ENCODE peak calls at places on chromosome 14, in nine cellular contexts. J is right lobe of liver, I is HCT116, Y is uterus, F is lower leg skin, S is A549, D is breast epithelium, H is sigmoid colon, K is endothelial cell of umbilical vein. E is an unnamed sample.

GRCh38 chr14:69532561-69533335 is 41.9 kb downstream of the CCDC177 start:
- DNase-seq in F (no peak), Y (no peak), H (no peak), D (no peak), J (no peak), S (no peak), I (no peak), K (no peak), E (peak)

GRCh38 chr14:52706286-52706685 is 714 bp upstream of the PSMC6 start:
- DNase-seq in H (no peak), K (peak), F (no peak), S (no peak), Y (no peak), J (no peak), I (no peak), D (no peak), E (peak)

GRCh38 chr14:96053600-96054381 is 14.6 kb downstream of the C14orf132 start:
- DNase-seq in K (no peak), S (no peak), H (peak), J (no peak), D (no peak), Y (peak), F (peak), I (no peak), E (no peak)

GRCh38 chr14:81464253-81465001 is 64.3 kb upstream of the STON2 start:
- DNase-seq in S (peak), I (peak), H (no peak), Y (no peak), F (peak), J (no peak), D (no peak), K (peak), E (peak)

GRCh38 chr14:51087024-51087423 is 7.9 kb downstream of the TRIM9 start:
- DNase-seq in F (no peak), D (no peak), I (peak), J (no peak), S (peak), K (no peak), H (peak), Y (no peak), E (peak)

GRCh38 chr14:22622220-22622619 is 21.9 kb downstream of the OR6J1 start:
- DNase-seq in I (no peak), F (no peak), Y (no peak), J (no peak), K (no peak), S (no peak), D (no peak), H (no peak), E (no peak)

GRCh38 chr14:88323520-88324199 is 591 bp upstream of the KCNK10 start:
- DNase-seq in H (no peak), I (no peak), Y (no peak), D (no peak), K (no peak), S (no peak), F (no peak), J (no peak), E (no peak)

GRCh38 chr14:53126705-53127104 is 26.4 kb downstream of the DDHD1 start:
- DNase-seq in F (no peak), K (no peak), H (no peak), J (no peak), S (no peak), I (no peak), D (no peak), Y (no peak), E (no peak)

GRCh38 chr14:77989441-77989891 is 180.7 kb upstream of the NRXN3 start:
- DNase-seq in F (no peak), Y (no peak), I (no peak), S (no peak), D (no peak), J (no peak), K (no peak), H (no peak), E (no peak)

GRCh38 chr14:33469898-33470297 is 481.0 kb downstream of the EGLN3 start:
- DNase-seq in D (no peak), K (no peak), I (no peak), S (no peak), H (no peak), Y (no peak), F (no peak), J (no peak), E (no peak)

GRCh38 chr14:53630336-53630735 is 326.3 kb downstream of the BMP4 start:
- DNase-seq in J (no peak), S (no peak), I (no peak), F (no peak), K (peak), H (no peak), Y (no peak), D (no peak), E (no peak)

GRCh38 chr14:61153436-61153835 is 127.7 kb downstream of the TMEM30B start:
- DNase-seq in S (no peak), Y (no peak), H (no peak), F (no peak), J (no peak), K (no peak), D (no peak), I (no peak), E (no peak)

GRCh38 chr14:102087762-102088011 is 843 bp upstream of the HSP90AA1 start:
- DNase-seq in Y (no peak), H (no peak), S (no peak), I (no peak), D (no peak), K (no peak), F (no peak), J (no peak), E (no peak)

GRCh38 chr14:71711619-71712018 is 220.6 kb upstream of the RGS6 start:
- DNase-seq in K (peak), F (no peak), J (no peak), H (no peak), S (no peak), I (no peak), D (no peak), Y (no peak), E (no peak)

GRCh38 chr14:52268191-52269061 is 928 bp downstream of the PTGDR start:
- DNase-seq in Y (peak), I (no peak), K (no peak), F (no peak), H (no peak), S (no peak), J (no peak), D (no peak), E (no peak)

GRCh38 chr14:93997082-93997481 is at the start of gene CCDC197:
- DNase-seq in H (no peak), F (no peak), S (no peak), J (no peak), I (no peak), K (no peak), Y (no peak), D (no peak), E (no peak)

GRCh38 chr14:94116701-94117100 is 6.2 kb downstream of the IFI27 start:
- DNase-seq in Y (no peak), K (no peak), H (peak), D (no peak), I (no peak), F (no peak), J (no peak), S (no peak), E (no peak)

GRCh38 chr14:21723431-21724045 is 49.9 kb upstream of the OR4E1 start:
- DNase-seq in I (peak), Y (no peak), J (no peak), K (no peak), D (no peak), S (peak), H (no peak), F (no peak), E (peak)

GRCh38 chr14:90500665-90501370 is 104.0 kb downstream of the CALM1 start:
- DNase-seq in Y (no peak), S (no peak), K (no peak), I (no peak), F (no peak), J (peak), H (peak), D (no peak), E (peak)

GRCh38 chr14:56423591-56423991 is 156.0 kb upstream of the TMEM260 start:
- DNase-seq in D (no peak), I (no peak), S (no peak), J (no peak), Y (no peak), H (no peak), K (no peak), F (no peak), E (no peak)

GRCh38 chr14:21097616-21098133 is 780 bp downstream of the ZNF219 start:
- DNase-seq in F (no peak), K (no peak), Y (peak), D (no peak), H (no peak), S (no peak), I (no peak), J (no peak), E (no peak)

GRCh38 chr14:64159588-64159987 is 134.6 kb downstream of the ESR2 start:
- DNase-seq in J (no peak), I (no peak), S (no peak), D (no peak), H (no peak), F (no peak), Y (no peak), K (no peak), E (no peak)
- TF ChIP-seq CTCF in J (no peak), I (no peak), S (no peak), D (no peak), H (no peak), F (no peak), Y (no peak), K (no peak), E (no peak)

GRCh38 chr14:67674480-67675218 is at the start of gene VTI1B:
- DNase-seq in D (peak), S (peak), H (peak), K (peak), Y (peak), F (peak), I (peak), J (peak), E (peak)
- TF ChIP-seq POLR2A in D (no peak), S (peak), H (peak), K (peak), Y (no peak), F (no peak), I (no peak), J (peak), E (peak)

GRCh38 chr14:59358105-59358504 is 107.1 kb downstream of the GPR135 start:
- DNase-seq in D (no peak), J (peak), F (peak), Y (no peak), I (peak), H (peak), K (no peak), S (peak), E (peak)
- TF ChIP-seq CTCF in D (no peak), J (no peak), F (no peak), Y (no peak), I (no peak), H (no peak), K (no peak), S (no peak), E (no peak)

DNA sequence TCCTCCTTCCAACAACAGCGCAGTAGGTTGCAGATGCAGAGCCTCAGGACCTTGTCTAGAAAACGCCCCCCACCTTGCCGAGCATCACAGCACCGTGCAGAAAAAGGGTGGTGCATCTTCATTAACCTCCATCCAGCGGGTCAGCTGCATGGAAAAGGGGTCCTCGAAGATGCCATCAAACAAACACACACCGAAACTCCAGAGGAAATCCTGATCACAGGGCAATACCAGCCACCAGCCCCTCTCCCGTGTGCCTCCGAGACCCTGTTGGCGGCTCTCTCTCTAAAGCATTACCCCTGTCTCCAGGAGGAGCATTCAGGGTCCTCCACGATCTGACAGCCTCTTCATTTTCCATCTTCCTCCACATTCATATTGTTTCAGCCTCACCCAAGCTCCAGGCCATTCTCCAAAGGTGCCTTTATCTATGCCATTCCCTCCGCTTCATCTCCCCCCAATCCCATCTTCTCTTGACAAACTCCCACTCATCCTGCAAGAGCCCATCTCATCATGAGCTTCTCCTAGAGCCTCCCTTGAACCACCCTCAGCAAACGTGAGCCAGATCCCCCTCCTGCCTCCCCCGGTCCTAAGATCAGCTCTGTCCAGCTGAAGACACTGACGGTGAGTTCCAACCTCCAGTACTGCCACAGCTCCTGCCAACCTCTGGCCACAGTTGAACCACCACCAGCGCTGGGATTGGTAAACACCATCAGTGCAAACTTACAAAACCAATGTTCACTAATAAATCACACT is 124.8 kb downstream of the BCL11B start:
- DNase-seq in D (peak), I (no peak), H (peak), S (no peak), J (no peak), K (no peak), Y (no peak), F (no peak), E (no peak)
- TF ChIP-seq POLR2A in D (no peak), I (no peak), H (no peak), S (no peak), J (no peak), K (no peak), Y (no peak), F (no peak), E (no peak)

GRCh38 chr14:75274899-75275569 is 3.6 kb upstream of the FOS start:
- DNase-seq in K (no peak), S (no peak), J (peak), F (peak), H (peak), I (no peak), Y (no peak), D (no peak), E (peak)
- TF ChIP-seq CTCF in K (no peak), S (no peak), J (no peak), F (no peak), H (no peak), I (no peak), Y (no peak), D (no peak), E (no peak)

GRCh38 chr14:76391981-76392690 is 16.2 kb downstream of the ESRRB start:
- DNase-seq in S (no peak), J (no peak), F (no peak), Y (no peak), K (no peak), D (no peak), H (no peak), I (no peak), E (no peak)

GRCh38 chr14:76394569-76394968 is 18.6 kb downstream of the ESRRB start:
- DNase-seq in S (no peak), I (no peak), F (no peak), Y (no peak), K (no peak), H (no peak), D (no peak), J (no peak), E (no peak)

GRCh38 chr14:76386922-76387782 is 11.2 kb downstream of the ESRRB start:
- DNase-seq in H (no peak), K (peak), S (peak), Y (peak), J (peak), D (peak), F (peak), I (peak), E (peak)

GRCh38 chr14:76389841-76390240 is 13.9 kb downstream of the ESRRB start:
- DNase-seq in Y (no peak), J (no peak), I (no peak), D (no peak), S (no peak), K (no peak), H (no peak), F (no peak), E (no peak)

GRCh38 chr14:76390621-76391020 is 14.7 kb downstream of the ESRRB start:
- DNase-seq in S (no peak), Y (no peak), J (no peak), K (no peak), H (no peak), I (no peak), F (no peak), D (no peak), E (no peak)
- TF ChIP-seq POLR2A in S (no peak), Y (no peak), J (no peak), K (no peak), H (no peak), I (no peak), F (no peak), D (no peak), E (no peak)

GRCh38 chr14:92577321-92577742 is 63.8 kb downstream of the RIN3 start:
- DNase-seq in S (no peak), D (no peak), I (no peak), H (no peak), J (no peak), K (no peak), F (no peak), Y (no peak), E (no peak)
- TF ChIP-seq CTCF in S (no peak), D (no peak), I (no peak), H (no peak), J (no peak), K (no peak), F (no peak), Y (no peak), E (no peak)

GRCh38 chr14:58297762-58298476 is 436 bp upstream of the ARID4A start:
- DNase-seq in S (peak), D (peak), K (peak), F (peak), H (peak), J (peak), Y (peak), I (peak), E (peak)
- TF ChIP-seq POLR2A in S (peak), D (peak), K (peak), F (no peak), H (peak), J (peak), Y (peak), I (peak), E (peak)

DNA sequence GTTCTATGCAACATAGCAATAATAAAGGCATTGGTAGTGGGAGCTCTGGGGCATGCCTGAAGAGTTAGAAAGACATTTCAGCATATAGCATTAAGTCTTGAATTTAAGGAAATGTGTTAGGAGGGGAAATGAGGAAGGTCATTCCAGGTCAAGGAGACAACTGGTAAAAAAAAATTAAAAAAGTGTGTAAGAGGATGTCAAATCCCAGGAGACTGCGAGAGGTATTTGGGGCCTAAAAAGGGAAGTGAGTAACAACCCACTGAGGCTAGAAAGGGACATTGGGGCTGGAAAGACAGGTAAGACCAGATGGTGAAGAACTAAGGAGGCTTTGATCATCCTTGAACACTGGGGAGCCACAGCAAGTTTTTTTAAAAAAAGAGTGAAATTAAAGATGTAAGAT is 152.9 kb downstream of the SLC25A21 start:
- DNase-seq in S (no peak), I (no peak), Y (no peak), F (no peak), J (no peak), D (no peak), K (no peak), H (no peak), E (peak)
- TF ChIP-seq CTCF in S (no peak), I (no peak), Y (no peak), F (no peak), J (no peak), D (no peak), K (no peak), H (no peak), E (no peak)

E was measured in NB4.